ENCODE peak calls at places on chromosomes 6 and 20, in nine cellular contexts. One of them, this sample, is unnamed.

GRCh38 chr6:84227044-84227433 is 404 bp downstream of the CEP162 start:
- DNase-seq in GM10248: no peak
- DNase-seq in GM12892: no peak
- DNase-seq in astrocyte of the cerebellum: no peak
- DNase-seq in bronchial epithelial cell: no peak
- DNase-seq in activated naive CD4-positive, alpha-beta T cell treated with anti-CD3 and anti-CD28 coated beads for 36 hours: no peak
- DNase-seq in lower lobe of right lung: no peak
- DNase-seq in NCI-H1417: no peak
- DNase-seq in activated CD4-positive, alpha-beta T cell treated with anti-CD3 and anti-CD28 coated beads for 24 hours: no peak
- DNase-seq in this sample: no peak

GRCh38 chr20:23344336-23344735 is 6.3 kb upstream of the NXT1 start:
- DNase-seq in lower lobe of right lung: no peak
- DNase-seq in bronchial epithelial cell: no peak
- DNase-seq in NCI-H1417: no peak
- DNase-seq in activated CD4-positive, alpha-beta T cell treated with anti-CD3 and anti-CD28 coated beads for 24 hours: no peak
- DNase-seq in GM10248: no peak
- DNase-seq in GM12892: no peak
- DNase-seq in astrocyte of the cerebellum: no peak
- DNase-seq in activated naive CD4-positive, alpha-beta T cell treated with anti-CD3 and anti-CD28 coated beads for 36 hours: no peak
- DNase-seq in this sample: no peak

GRCh38 chr20:64110411-64111068 is 3.2 kb upstream of the NPBWR2 start:
- DNase-seq in lower lobe of right lung: peak; percentile 30
- DNase-seq in activated naive CD4-positive, alpha-beta T cell treated with anti-CD3 and anti-CD28 coated beads for 36 hours: no peak
- DNase-seq in activated CD4-positive, alpha-beta T cell treated with anti-CD3 and anti-CD28 coated beads for 24 hours: no peak
- DNase-seq in NCI-H1417: no peak
- DNase-seq in GM10248: no peak
- DNase-seq in GM12892: no peak
- DNase-seq in astrocyte of the cerebellum: no peak
- DNase-seq in bronchial epithelial cell: no peak
- DNase-seq in this sample: no peak

GRCh38 chr20:32485126-32485769 is 99.9 kb downstream of the NOL4L start:
- DNase-seq in GM12892: no peak
- DNase-seq in NCI-H1417: peak; percentile 67
- DNase-seq in bronchial epithelial cell: peak; percentile 69
- DNase-seq in GM10248: peak; percentile 75
- DNase-seq in activated naive CD4-positive, alpha-beta T cell treated with anti-CD3 and anti-CD28 coated beads for 36 hours: peak; percentile 95
- DNase-seq in lower lobe of right lung: peak; percentile 79
- DNase-seq in activated CD4-positive, alpha-beta T cell treated with anti-CD3 and anti-CD28 coated beads for 24 hours: peak; percentile 69
- DNase-seq in astrocyte of the cerebellum: peak; percentile 58
- DNase-seq in this sample: peak; percentile 47

GRCh38 chr6:83431545-83432165 is 804 bp upstream of the ME1 start:
- DNase-seq in GM10248: no peak
- DNase-seq in GM12892: no peak
- DNase-seq in activated naive CD4-positive, alpha-beta T cell treated with anti-CD3 and anti-CD28 coated beads for 36 hours: no peak
- DNase-seq in bronchial epithelial cell: peak; percentile 64
- DNase-seq in astrocyte of the cerebellum: no peak
- DNase-seq in lower lobe of right lung: no peak
- DNase-seq in NCI-H1417: no peak
- DNase-seq in activated CD4-positive, alpha-beta T cell treated with anti-CD3 and anti-CD28 coated beads for 24 hours: no peak
- DNase-seq in this sample: no peak

GRCh38 chr6:108988291-108988690 is 106.4 kb downstream of the SESN1 start:
- DNase-seq in NCI-H1417: no peak
- DNase-seq in activated CD4-positive, alpha-beta T cell treated with anti-CD3 and anti-CD28 coated beads for 24 hours: no peak
- DNase-seq in GM12892: no peak
- DNase-seq in astrocyte of the cerebellum: no peak
- DNase-seq in bronchial epithelial cell: no peak
- DNase-seq in lower lobe of right lung: no peak
- DNase-seq in activated naive CD4-positive, alpha-beta T cell treated with anti-CD3 and anti-CD28 coated beads for 36 hours: no peak
- DNase-seq in GM10248: no peak
- DNase-seq in this sample: no peak

GRCh38 chr6:54014440-54014839 is 96.8 kb upstream of the MLIP start:
- DNase-seq in activated CD4-positive, alpha-beta T cell treated with anti-CD3 and anti-CD28 coated beads for 24 hours: no peak
- DNase-seq in astrocyte of the cerebellum: no peak
- DNase-seq in NCI-H1417: peak; percentile 50
- DNase-seq in GM12892: no peak
- DNase-seq in bronchial epithelial cell: no peak
- DNase-seq in lower lobe of right lung: no peak
- DNase-seq in GM10248: no peak
- DNase-seq in activated naive CD4-positive, alpha-beta T cell treated with anti-CD3 and anti-CD28 coated beads for 36 hours: no peak
- DNase-seq in this sample: no peak

GRCh38 chr20:36579996-36580545 is 6.7 kb downstream of the TGIF2 start:
- DNase-seq in astrocyte of the cerebellum: peak; percentile 41
- DNase-seq in activated CD4-positive, alpha-beta T cell treated with anti-CD3 and anti-CD28 coated beads for 24 hours: no peak
- DNase-seq in GM12892: no peak
- DNase-seq in bronchial epithelial cell: no peak
- DNase-seq in NCI-H1417: no peak
- DNase-seq in activated naive CD4-positive, alpha-beta T cell treated with anti-CD3 and anti-CD28 coated beads for 36 hours: no peak
- DNase-seq in lower lobe of right lung: no peak
- DNase-seq in GM10248: no peak
- DNase-seq in this sample: no peak

GRCh38 chr6:119348308-119349040 is 1.1 kb downstream of the MAN1A1 start:
- DNase-seq in activated naive CD4-positive, alpha-beta T cell treated with anti-CD3 and anti-CD28 coated beads for 36 hours: peak; percentile 51
- DNase-seq in NCI-H1417: no peak
- DNase-seq in GM10248: peak; percentile 45
- DNase-seq in lower lobe of right lung: peak; percentile 51
- DNase-seq in astrocyte of the cerebellum: no peak
- DNase-seq in GM12892: peak; percentile 40
- DNase-seq in activated CD4-positive, alpha-beta T cell treated with anti-CD3 and anti-CD28 coated beads for 24 hours: peak; percentile 15
- DNase-seq in bronchial epithelial cell: no peak
- DNase-seq in this sample: no peak

GRCh38 chr6:126546771-126547170 is 206.9 kb downstream of the CENPW start:
- DNase-seq in lower lobe of right lung: no peak
- DNase-seq in bronchial epithelial cell: peak; percentile 25
- DNase-seq in NCI-H1417: no peak
- DNase-seq in astrocyte of the cerebellum: no peak
- DNase-seq in GM10248: no peak
- DNase-seq in activated naive CD4-positive, alpha-beta T cell treated with anti-CD3 and anti-CD28 coated beads for 36 hours: no peak
- DNase-seq in activated CD4-positive, alpha-beta T cell treated with anti-CD3 and anti-CD28 coated beads for 24 hours: no peak
- DNase-seq in GM12892: no peak
- DNase-seq in this sample: no peak

GRCh38 chr6:79607000-79607399 is 24.1 kb upstream of the SH3BGRL2 start:
- DNase-seq in lower lobe of right lung: no peak
- DNase-seq in activated CD4-positive, alpha-beta T cell treated with anti-CD3 and anti-CD28 coated beads for 24 hours: no peak
- DNase-seq in activated naive CD4-positive, alpha-beta T cell treated with anti-CD3 and anti-CD28 coated beads for 36 hours: no peak
- DNase-seq in GM12892: no peak
- DNase-seq in bronchial epithelial cell: no peak
- DNase-seq in astrocyte of the cerebellum: peak; percentile 53
- DNase-seq in GM10248: no peak
- DNase-seq in NCI-H1417: no peak
- DNase-seq in this sample: no peak

GRCh38 chr20:13220857-13221297 is at the start of gene ISM1:
- DNase-seq in NCI-H1417: no peak
- DNase-seq in activated CD4-positive, alpha-beta T cell treated with anti-CD3 and anti-CD28 coated beads for 24 hours: no peak
- DNase-seq in GM12892: peak; percentile 14
- DNase-seq in GM10248: peak; percentile 30
- DNase-seq in bronchial epithelial cell: no peak
- DNase-seq in lower lobe of right lung: peak; percentile 48
- DNase-seq in activated naive CD4-positive, alpha-beta T cell treated with anti-CD3 and anti-CD28 coated beads for 36 hours: peak; percentile 32
- DNase-seq in astrocyte of the cerebellum: no peak
- DNase-seq in this sample: no peak

GRCh38 chr6:169101981-169102380 is 151.7 kb downstream of the THBS2 start:
- DNase-seq in activated CD4-positive, alpha-beta T cell treated with anti-CD3 and anti-CD28 coated beads for 24 hours: no peak
- DNase-seq in bronchial epithelial cell: no peak
- DNase-seq in GM12892: no peak
- DNase-seq in NCI-H1417: no peak
- DNase-seq in activated naive CD4-positive, alpha-beta T cell treated with anti-CD3 and anti-CD28 coated beads for 36 hours: no peak
- DNase-seq in lower lobe of right lung: no peak
- DNase-seq in astrocyte of the cerebellum: no peak
- DNase-seq in GM10248: no peak
- DNase-seq in this sample: no peak

GRCh38 chr6:105094133-105094640 is 85.6 kb downstream of the POPDC3 start:
- DNase-seq in GM10248: no peak
- DNase-seq in astrocyte of the cerebellum: no peak
- DNase-seq in NCI-H1417: no peak
- DNase-seq in activated CD4-positive, alpha-beta T cell treated with anti-CD3 and anti-CD28 coated beads for 24 hours: no peak
- DNase-seq in GM12892: no peak
- DNase-seq in activated naive CD4-positive, alpha-beta T cell treated with anti-CD3 and anti-CD28 coated beads for 36 hours: no peak
- DNase-seq in lower lobe of right lung: no peak
- DNase-seq in bronchial epithelial cell: no peak
- DNase-seq in this sample: no peak

GRCh38 chr20:57716202-57716601 is 6.4 kb upstream of the PMEPA1 start:
- DNase-seq in bronchial epithelial cell: peak; percentile 93
- DNase-seq in NCI-H1417: no peak
- DNase-seq in lower lobe of right lung: no peak
- DNase-seq in activated naive CD4-positive, alpha-beta T cell treated with anti-CD3 and anti-CD28 coated beads for 36 hours: no peak
- DNase-seq in GM10248: no peak
- DNase-seq in activated CD4-positive, alpha-beta T cell treated with anti-CD3 and anti-CD28 coated beads for 24 hours: no peak
- DNase-seq in GM12892: no peak
- DNase-seq in astrocyte of the cerebellum: peak; percentile 48
- DNase-seq in this sample: no peak

GRCh38 chr6:25457519-25457918 is 178.3 kb downstream of the CARMIL1 start:
- DNase-seq in GM10248: no peak
- DNase-seq in bronchial epithelial cell: no peak
- DNase-seq in astrocyte of the cerebellum: no peak
- DNase-seq in lower lobe of right lung: no peak
- DNase-seq in GM12892: no peak
- DNase-seq in NCI-H1417: peak; percentile 55
- DNase-seq in activated CD4-positive, alpha-beta T cell treated with anti-CD3 and anti-CD28 coated beads for 24 hours: no peak
- DNase-seq in activated naive CD4-positive, alpha-beta T cell treated with anti-CD3 and anti-CD28 coated beads for 36 hours: no peak
- DNase-seq in this sample: no peak

GRCh38 chr20:47350181-47350550 is 6.3 kb downstream of the ZMYND8 start:
- DNase-seq in NCI-H1417: no peak
- DNase-seq in lower lobe of right lung: no peak
- DNase-seq in activated naive CD4-positive, alpha-beta T cell treated with anti-CD3 and anti-CD28 coated beads for 36 hours: no peak
- DNase-seq in GM10248: no peak
- DNase-seq in bronchial epithelial cell: no peak
- DNase-seq in GM12892: no peak
- DNase-seq in astrocyte of the cerebellum: no peak
- DNase-seq in activated CD4-positive, alpha-beta T cell treated with anti-CD3 and anti-CD28 coated beads for 24 hours: no peak
- DNase-seq in this sample: no peak

GRCh38 chr6:112232845-112233256 is 21.5 kb downstream of the LAMA4 start:
- DNase-seq in astrocyte of the cerebellum: peak; percentile 91
- DNase-seq in bronchial epithelial cell: no peak
- DNase-seq in activated naive CD4-positive, alpha-beta T cell treated with anti-CD3 and anti-CD28 coated beads for 36 hours: no peak
- DNase-seq in GM12892: no peak
- DNase-seq in lower lobe of right lung: no peak
- DNase-seq in NCI-H1417: no peak
- DNase-seq in GM10248: no peak
- DNase-seq in activated CD4-positive, alpha-beta T cell treated with anti-CD3 and anti-CD28 coated beads for 24 hours: no peak
- DNase-seq in this sample: no peak

GRCh38 chr20:37526238-37526838 is 1.3 kb downstream of the BLCAP start:
- DNase-seq in NCI-H1417: no peak
- DNase-seq in activated CD4-positive, alpha-beta T cell treated with anti-CD3 and anti-CD28 coated beads for 24 hours: no peak
- DNase-seq in activated naive CD4-positive, alpha-beta T cell treated with anti-CD3 and anti-CD28 coated beads for 36 hours: no peak
- DNase-seq in lower lobe of right lung: no peak
- DNase-seq in bronchial epithelial cell: peak; percentile 93
- DNase-seq in GM12892: no peak
- DNase-seq in astrocyte of the cerebellum: no peak
- DNase-seq in GM10248: no peak
- DNase-seq in this sample: no peak

GRCh38 chr6:50721978-50722377 is 8.7 kb downstream of the TFAP2D start:
- DNase-seq in activated CD4-positive, alpha-beta T cell treated with anti-CD3 and anti-CD28 coated beads for 24 hours: no peak
- DNase-seq in activated naive CD4-positive, alpha-beta T cell treated with anti-CD3 and anti-CD28 coated beads for 36 hours: no peak
- DNase-seq in bronchial epithelial cell: no peak
- DNase-seq in GM12892: no peak
- DNase-seq in GM10248: no peak
- DNase-seq in astrocyte of the cerebellum: no peak
- DNase-seq in lower lobe of right lung: no peak
- DNase-seq in NCI-H1417: no peak
- DNase-seq in this sample: no peak

GRCh38 chr6:130943738-130944137 is 116.5 kb downstream of the SMLR1 start:
- DNase-seq in NCI-H1417: no peak
- DNase-seq in GM12892: no peak
- DNase-seq in activated CD4-positive, alpha-beta T cell treated with anti-CD3 and anti-CD28 coated beads for 24 hours: no peak
- DNase-seq in GM10248: no peak
- DNase-seq in astrocyte of the cerebellum: no peak
- DNase-seq in bronchial epithelial cell: no peak
- DNase-seq in lower lobe of right lung: no peak
- DNase-seq in activated naive CD4-positive, alpha-beta T cell treated with anti-CD3 and anti-CD28 coated beads for 36 hours: no peak
- DNase-seq in this sample: no peak

GRCh38 chr6:10154251-10154650 is 260.6 kb downstream of the TFAP2A start:
- DNase-seq in lower lobe of right lung: no peak
- DNase-seq in activated naive CD4-positive, alpha-beta T cell treated with anti-CD3 and anti-CD28 coated beads for 36 hours: no peak
- DNase-seq in bronchial epithelial cell: no peak
- DNase-seq in activated CD4-positive, alpha-beta T cell treated with anti-CD3 and anti-CD28 coated beads for 24 hours: no peak
- DNase-seq in GM12892: no peak
- DNase-seq in NCI-H1417: no peak
- DNase-seq in astrocyte of the cerebellum: no peak
- DNase-seq in GM10248: no peak
- DNase-seq in this sample: no peak

GRCh38 chr6:54533567-54533966 is 225.3 kb downstream of the TINAG start:
- DNase-seq in activated CD4-positive, alpha-beta T cell treated with anti-CD3 and anti-CD28 coated beads for 24 hours: no peak
- DNase-seq in lower lobe of right lung: no peak
- DNase-seq in NCI-H1417: no peak
- DNase-seq in astrocyte of the cerebellum: no peak
- DNase-seq in activated naive CD4-positive, alpha-beta T cell treated with anti-CD3 and anti-CD28 coated beads for 36 hours: no peak
- DNase-seq in GM10248: no peak
- DNase-seq in bronchial epithelial cell: no peak
- DNase-seq in GM12892: no peak
- DNase-seq in this sample: no peak

GRCh38 chr20:50488236-50488806 is 21.9 kb upstream of the PTPN1 start:
- DNase-seq in NCI-H1417: no peak
- DNase-seq in GM12892: no peak
- DNase-seq in activated CD4-positive, alpha-beta T cell treated with anti-CD3 and anti-CD28 coated beads for 24 hours: no peak
- DNase-seq in GM10248: no peak
- DNase-seq in activated naive CD4-positive, alpha-beta T cell treated with anti-CD3 and anti-CD28 coated beads for 36 hours: no peak
- DNase-seq in lower lobe of right lung: no peak
- DNase-seq in astrocyte of the cerebellum: no peak
- DNase-seq in bronchial epithelial cell: no peak
- DNase-seq in this sample: no peak

GRCh38 chr6:138805431-138805830 is 9.5 kb downstream of the ECT2L start:
- DNase-seq in lower lobe of right lung: no peak
- DNase-seq in activated CD4-positive, alpha-beta T cell treated with anti-CD3 and anti-CD28 coated beads for 24 hours: no peak
- DNase-seq in astrocyte of the cerebellum: no peak
- DNase-seq in GM12892: no peak
- DNase-seq in activated naive CD4-positive, alpha-beta T cell treated with anti-CD3 and anti-CD28 coated beads for 36 hours: no peak
- DNase-seq in bronchial epithelial cell: no peak
- DNase-seq in GM10248: no peak
- DNase-seq in NCI-H1417: no peak
- DNase-seq in this sample: no peak

GRCh38 chr20:58481541-58482021 is 33.6 kb downstream of the APCDD1L start:
- DNase-seq in lower lobe of right lung: no peak
- DNase-seq in activated naive CD4-positive, alpha-beta T cell treated with anti-CD3 and anti-CD28 coated beads for 36 hours: peak; percentile 71
- DNase-seq in astrocyte of the cerebellum: no peak
- DNase-seq in bronchial epithelial cell: peak; percentile 23
- DNase-seq in GM10248: peak; percentile 75
- DNase-seq in activated CD4-positive, alpha-beta T cell treated with anti-CD3 and anti-CD28 coated beads for 24 hours: peak; percentile 34
- DNase-seq in NCI-H1417: no peak
- DNase-seq in GM12892: no peak
- DNase-seq in this sample: no peak

GRCh38 chr6:15752820-15753219 is 90.0 kb upstream of the DTNBP1 start:
- DNase-seq in activated naive CD4-positive, alpha-beta T cell treated with anti-CD3 and anti-CD28 coated beads for 36 hours: no peak
- DNase-seq in GM10248: no peak
- DNase-seq in astrocyte of the cerebellum: no peak
- DNase-seq in lower lobe of right lung: no peak
- DNase-seq in activated CD4-positive, alpha-beta T cell treated with anti-CD3 and anti-CD28 coated beads for 24 hours: no peak
- DNase-seq in NCI-H1417: no peak
- DNase-seq in GM12892: no peak
- DNase-seq in bronchial epithelial cell: no peak
- DNase-seq in this sample: no peak